ENCODE peak calls at places on chromosome X, in five cellular contexts. M, I, L, Q and J are unnamed samples.

GRCh38 chrX:50152421-50152820 is 48.4 kb downstream of the AKAP4 start:
- DNase-seq in I (no peak), M (no peak), L (no peak), Q (peak; percentile 0), J (no peak)

GRCh38 chrX:40105016-40105790 is 7.4 kb upstream of the BCOR start:
- DNase-seq in Q (no peak), M (no peak), L (no peak), I (no peak), J (peak; percentile 8)

GRCh38 chrX:5399403-5399802 is 829.3 kb downstream of the NLGN4X start:
- DNase-seq in I (no peak), L (no peak), M (no peak), Q (no peak), J (no peak)

GRCh38 chrX:76253432-76253831 is 80.6 kb downstream of the PBDC1 start:
- DNase-seq in M (peak; percentile 42), I (no peak), Q (peak; percentile 59), L (peak; percentile 1), J (peak; percentile 12)

GRCh38 chrX:19595036-19595435 is 79.7 kb upstream of the MAP3K15 start:
- DNase-seq in L (no peak), M (no peak), Q (peak; percentile 69), I (no peak), J (no peak)

GRCh38 chrX:8879750-8880149 is 78.6 kb upstream of the FAM9A start:
- DNase-seq in M (no peak), L (peak; percentile 5), Q (peak; percentile 2), I (no peak), J (peak; percentile 9)

GRCh38 chrX:71111141-71111843 is at the start of gene IL2RG:
- DNase-seq in I (no peak), L (no peak), M (peak; percentile 90), Q (no peak), J (no peak)

GRCh38 chrX:50838820-50839600 is 25.0 kb upstream of the SHROOM4 start:
- DNase-seq in M (no peak), L (no peak), Q (no peak), I (no peak), J (peak; percentile 75)

GRCh38 chrX:149527705-149528104 is 13.1 kb upstream of the EOLA1 start:
- DNase-seq in M (peak; percentile 58), Q (peak; percentile 39), L (no peak), I (no peak), J (peak; percentile 38)